ENCODE peak calls at places on chromosomes 2 and 18, in four cellular contexts. One of them, this sample, is unnamed.

GRCh38 chr18:24659837-24660720 is 199.6 kb downstream of the HRH4 start:
- DNase-seq in NCI-H1694 treated with DMSO at 0.1 percent for 48 hours: no peak
- DNase-seq in HuH-7.5: no peak
- DNase-seq in ascending aorta: no peak
- DNase-seq in this sample: peak; percentile 19

GRCh38 chr2:232896700-232897385 is 26.8 kb downstream of the SNORC start:
- DNase-seq in NCI-H1694 treated with DMSO at 0.1 percent for 48 hours: no peak
- DNase-seq in HuH-7.5: no peak
- DNase-seq in ascending aorta: no peak
- DNase-seq in this sample: no peak

GRCh38 chr18:23689031-23689615 is at the start of gene LAMA3:
- DNase-seq in ascending aorta: no peak
- DNase-seq in NCI-H1694 treated with DMSO at 0.1 percent for 48 hours: peak; percentile 9
- DNase-seq in HuH-7.5: peak; percentile 49
- DNase-seq in this sample: peak; percentile 62

GRCh38 chr2:96138146-96139145 is at the start of gene ASTL:
- DNase-seq in NCI-H1694 treated with DMSO at 0.1 percent for 48 hours: peak; percentile 42
- DNase-seq in HuH-7.5: peak; percentile 76
- DNase-seq in ascending aorta: no peak
- DNase-seq in this sample: peak; percentile 29

GRCh38 chr18:47036298-47036874 is 965 bp upstream of the ELOA2 start:
- DNase-seq in NCI-H1694 treated with DMSO at 0.1 percent for 48 hours: no peak
- DNase-seq in HuH-7.5: peak; percentile 47
- DNase-seq in ascending aorta: no peak
- DNase-seq in this sample: peak; percentile 19

GRCh38 chr2:47056875-47057731 is 98.0 kb downstream of the STPG4 start:
- DNase-seq in ascending aorta: no peak
- DNase-seq in NCI-H1694 treated with DMSO at 0.1 percent for 48 hours: no peak
- DNase-seq in HuH-7.5: no peak
- DNase-seq in this sample: no peak

GRCh38 chr2:85308951-85309555 is 18.7 kb downstream of the TGOLN2 start:
- DNase-seq in HuH-7.5: no peak
- DNase-seq in NCI-H1694 treated with DMSO at 0.1 percent for 48 hours: peak; percentile 56
- DNase-seq in ascending aorta: no peak
- DNase-seq in this sample: no peak

GRCh38 chr2:96839288-96839874 is 4.4 kb downstream of the ANKRD23 start:
- DNase-seq in HuH-7.5: no peak
- DNase-seq in NCI-H1694 treated with DMSO at 0.1 percent for 48 hours: no peak
- DNase-seq in ascending aorta: no peak
- DNase-seq in this sample: no peak

GRCh38 chr2:100991404-100991773 is 10.7 kb upstream of the RPL31 start:
- DNase-seq in ascending aorta: no peak
- DNase-seq in HuH-7.5: no peak
- DNase-seq in NCI-H1694 treated with DMSO at 0.1 percent for 48 hours: no peak
- DNase-seq in this sample: no peak

GRCh38 chr2:193712912-193713311 is 1518.2 kb upstream of the TMEFF2 start:
- DNase-seq in NCI-H1694 treated with DMSO at 0.1 percent for 48 hours: no peak
- DNase-seq in HuH-7.5: no peak
- DNase-seq in ascending aorta: no peak
- DNase-seq in this sample: no peak

GRCh38 chr18:77990131-77990530 is 740.5 kb downstream of the GALR1 start:
- DNase-seq in NCI-H1694 treated with DMSO at 0.1 percent for 48 hours: no peak
- DNase-seq in ascending aorta: no peak
- DNase-seq in HuH-7.5: no peak
- DNase-seq in this sample: no peak

GRCh38 chr2:113173563-113174368 is at the start of gene PSD4:
- DNase-seq in ascending aorta: peak; percentile 56
- DNase-seq in NCI-H1694 treated with DMSO at 0.1 percent for 48 hours: no peak
- DNase-seq in HuH-7.5: no peak
- DNase-seq in this sample: no peak

GRCh38 chr2:74261204-74261864 is 62.9 kb downstream of the MTHFD2 start:
- DNase-seq in HuH-7.5: no peak
- DNase-seq in ascending aorta: no peak
- DNase-seq in NCI-H1694 treated with DMSO at 0.1 percent for 48 hours: peak; percentile 51
- DNase-seq in this sample: peak; percentile 35

GRCh38 chr2:171841996-171842395 is 52.0 kb downstream of the SLC25A12 start:
- DNase-seq in NCI-H1694 treated with DMSO at 0.1 percent for 48 hours: no peak
- DNase-seq in ascending aorta: no peak
- DNase-seq in HuH-7.5: no peak
- DNase-seq in this sample: no peak

GRCh38 chr18:10354241-10354811 is 100.1 kb upstream of the APCDD1 start:
- DNase-seq in NCI-H1694 treated with DMSO at 0.1 percent for 48 hours: no peak
- DNase-seq in ascending aorta: no peak
- DNase-seq in HuH-7.5: no peak
- DNase-seq in this sample: no peak

GRCh38 chr2:86078801-86079545 is 26.7 kb downstream of the POLR1A start:
- DNase-seq in NCI-H1694 treated with DMSO at 0.1 percent for 48 hours: peak; percentile 80
- DNase-seq in HuH-7.5: no peak
- DNase-seq in ascending aorta: no peak
- DNase-seq in this sample: no peak